ENCODE peak calls at places on chromosomes 6 and 20, in four cellular contexts. One of them, this sample, is unnamed.

GRCh38 chr6:165098165-165098564 is 211.2 kb downstream of the C6orf118 start:
- DNase-seq in heart left ventricle: no peak
- DNase-seq in cardiac muscle cell: peak; percentile 1
- DNase-seq in lower lobe of right lung: no peak
- DNase-seq in this sample: no peak

GRCh38 chr6:3484946-3485345 is 28.1 kb upstream of the SLC22A23 start:
- DNase-seq in heart left ventricle: no peak
- DNase-seq in cardiac muscle cell: no peak
- DNase-seq in lower lobe of right lung: no peak
- DNase-seq in this sample: no peak

GRCh38 chr6:6694368-6694780 is 105.9 kb downstream of the LY86 start:
- DNase-seq in heart left ventricle: no peak
- DNase-seq in cardiac muscle cell: no peak
- DNase-seq in lower lobe of right lung: peak; percentile 58
- DNase-seq in this sample: no peak

GRCh38 chr6:34301408-34301807 is 52.6 kb upstream of the SMIM29 start:
- DNase-seq in heart left ventricle: peak; percentile 89
- DNase-seq in cardiac muscle cell: peak; percentile 96
- DNase-seq in lower lobe of right lung: no peak
- DNase-seq in this sample: peak; percentile 32

GRCh38 chr6:117440558-117441525 is 15.1 kb upstream of the ROS1 start:
- DNase-seq in heart left ventricle: no peak
- DNase-seq in cardiac muscle cell: peak; percentile 76
- DNase-seq in lower lobe of right lung: no peak
- DNase-seq in this sample: no peak

GRCh38 chr6:53615633-53616449 is 49.7 kb downstream of the KLHL31 start:
- DNase-seq in heart left ventricle: no peak
- DNase-seq in cardiac muscle cell: peak; percentile 9
- DNase-seq in lower lobe of right lung: no peak
- DNase-seq in this sample: peak; percentile 73

GRCh38 chr6:34393191-34393967 is 910 bp upstream of the NUDT3 start:
- DNase-seq in heart left ventricle: no peak
- DNase-seq in cardiac muscle cell: no peak
- DNase-seq in lower lobe of right lung: no peak
- DNase-seq in this sample: no peak

GRCh38 chr20:3901028-3901746 is 12.0 kb downstream of the PANK2 start:
- DNase-seq in heart left ventricle: no peak
- DNase-seq in cardiac muscle cell: peak; percentile 45
- DNase-seq in lower lobe of right lung: no peak
- DNase-seq in this sample: no peak

GRCh38 chr6:111971866-111972532 is 81.9 kb upstream of the CCN6 start:
- DNase-seq in heart left ventricle: no peak
- DNase-seq in cardiac muscle cell: no peak
- DNase-seq in lower lobe of right lung: no peak
- DNase-seq in this sample: no peak

GRCh38 chr6:122692175-122692598 is 82.0 kb downstream of the PKIB start:
- DNase-seq in heart left ventricle: no peak
- DNase-seq in cardiac muscle cell: no peak
- DNase-seq in lower lobe of right lung: no peak
- DNase-seq in this sample: no peak

GRCh38 chr20:12198281-12198680 is 280.6 kb downstream of the BTBD3 start:
- DNase-seq in heart left ventricle: no peak
- DNase-seq in cardiac muscle cell: no peak
- DNase-seq in lower lobe of right lung: no peak
- DNase-seq in this sample: no peak

GRCh38 chr6:161153725-161154124 is 120.1 kb downstream of the AGPAT4 start:
- DNase-seq in heart left ventricle: no peak
- DNase-seq in cardiac muscle cell: no peak
- DNase-seq in lower lobe of right lung: no peak
- DNase-seq in this sample: no peak

GRCh38 chr20:45419188-45420091 is 3.5 kb downstream of the PIGT start:
- DNase-seq in heart left ventricle: peak; percentile 86
- DNase-seq in cardiac muscle cell: peak; percentile 94
- DNase-seq in lower lobe of right lung: no peak
- DNase-seq in this sample: no peak

GRCh38 chr6:8301502-8301901 is 133.8 kb downstream of the SLC35B3 start:
- DNase-seq in heart left ventricle: no peak
- DNase-seq in cardiac muscle cell: no peak
- DNase-seq in lower lobe of right lung: no peak
- DNase-seq in this sample: no peak

GRCh38 chr6:105120570-105120969 is 59.2 kb downstream of the POPDC3 start:
- DNase-seq in heart left ventricle: no peak
- DNase-seq in cardiac muscle cell: no peak
- DNase-seq in lower lobe of right lung: no peak
- DNase-seq in this sample: no peak

GRCh38 chr6:139372326-139373153 is 1.9 kb downstream of the CITED2 start:
- DNase-seq in heart left ventricle: no peak
- DNase-seq in cardiac muscle cell: peak; percentile 37
- DNase-seq in lower lobe of right lung: no peak
- DNase-seq in this sample: no peak

GRCh38 chr20:51153867-51154707 is 131.2 kb upstream of the KCNG1 start:
- DNase-seq in heart left ventricle: no peak
- DNase-seq in cardiac muscle cell: no peak
- DNase-seq in lower lobe of right lung: no peak
- DNase-seq in this sample: no peak

GRCh38 chr6:158653577-158654354 is 3.9 kb downstream of the SYTL3 start:
- DNase-seq in heart left ventricle: no peak
- DNase-seq in cardiac muscle cell: peak; percentile 73
- DNase-seq in lower lobe of right lung: peak; percentile 70
- DNase-seq in this sample: no peak

GRCh38 chr20:15642676-15643075 is 930.6 kb downstream of the KIF16B start:
- DNase-seq in heart left ventricle: no peak
- DNase-seq in cardiac muscle cell: no peak
- DNase-seq in lower lobe of right lung: no peak
- DNase-seq in this sample: no peak

GRCh38 chr6:2733736-2734480 is 16.8 kb downstream of the MYLK4 start:
- DNase-seq in heart left ventricle: peak; percentile 84
- DNase-seq in cardiac muscle cell: no peak
- DNase-seq in lower lobe of right lung: no peak
- DNase-seq in this sample: no peak

GRCh38 chr20:3181270-3181669 is 7.9 kb upstream of the LZTS3 start:
- DNase-seq in heart left ventricle: no peak
- DNase-seq in cardiac muscle cell: no peak
- DNase-seq in lower lobe of right lung: no peak
- DNase-seq in this sample: no peak

GRCh38 chr6:15036690-15037245 is 209.1 kb upstream of the JARID2 start:
- DNase-seq in heart left ventricle: peak; percentile 91
- DNase-seq in cardiac muscle cell: no peak
- DNase-seq in lower lobe of right lung: no peak
- DNase-seq in this sample: peak; percentile 89

GRCh38 chr6:13355969-13356368 is 27.6 kb upstream of the TBC1D7 start:
- DNase-seq in heart left ventricle: no peak
- DNase-seq in cardiac muscle cell: no peak
- DNase-seq in lower lobe of right lung: no peak
- DNase-seq in this sample: no peak

GRCh38 chr20:5908981-5909380 is 41.4 kb downstream of the TRMT6 start:
- DNase-seq in heart left ventricle: no peak
- DNase-seq in cardiac muscle cell: peak; percentile 16
- DNase-seq in lower lobe of right lung: no peak
- DNase-seq in this sample: no peak

GRCh38 chr6:158231551-158232444 is 63.6 kb downstream of the GTF2H5 start:
- DNase-seq in heart left ventricle: peak; percentile 78
- DNase-seq in cardiac muscle cell: peak; percentile 76
- DNase-seq in lower lobe of right lung: peak; percentile 79
- DNase-seq in this sample: peak; percentile 91

GRCh38 chr6:133359256-133359655 is 118.1 kb downstream of the EYA4 start:
- DNase-seq in heart left ventricle: no peak
- DNase-seq in cardiac muscle cell: peak; percentile 16
- DNase-seq in lower lobe of right lung: no peak
- DNase-seq in this sample: no peak

GRCh38 chr6:32439139-32439538 is 548 bp upstream of the HLA-DRA start:
- DNase-seq in heart left ventricle: no peak
- DNase-seq in cardiac muscle cell: no peak
- DNase-seq in lower lobe of right lung: no peak
- DNase-seq in this sample: no peak

GRCh38 chr6:32442243-32442667 is 2.6 kb downstream of the HLA-DRA start:
- DNase-seq in heart left ventricle: no peak
- DNase-seq in cardiac muscle cell: no peak
- DNase-seq in lower lobe of right lung: no peak
- DNase-seq in this sample: no peak

GRCh38 chr6:32432050-32432450 is 7.6 kb upstream of the HLA-DRA start:
- DNase-seq in heart left ventricle: no peak
- DNase-seq in cardiac muscle cell: peak; percentile 58
- DNase-seq in lower lobe of right lung: no peak
- DNase-seq in this sample: peak; percentile 55

GRCh38 chr6:32439708-32440214 is at the start of gene HLA-DRA:
- DNase-seq in heart left ventricle: no peak
- DNase-seq in cardiac muscle cell: peak; percentile 58
- DNase-seq in lower lobe of right lung: no peak
- DNase-seq in this sample: peak; percentile 50

DNA sequence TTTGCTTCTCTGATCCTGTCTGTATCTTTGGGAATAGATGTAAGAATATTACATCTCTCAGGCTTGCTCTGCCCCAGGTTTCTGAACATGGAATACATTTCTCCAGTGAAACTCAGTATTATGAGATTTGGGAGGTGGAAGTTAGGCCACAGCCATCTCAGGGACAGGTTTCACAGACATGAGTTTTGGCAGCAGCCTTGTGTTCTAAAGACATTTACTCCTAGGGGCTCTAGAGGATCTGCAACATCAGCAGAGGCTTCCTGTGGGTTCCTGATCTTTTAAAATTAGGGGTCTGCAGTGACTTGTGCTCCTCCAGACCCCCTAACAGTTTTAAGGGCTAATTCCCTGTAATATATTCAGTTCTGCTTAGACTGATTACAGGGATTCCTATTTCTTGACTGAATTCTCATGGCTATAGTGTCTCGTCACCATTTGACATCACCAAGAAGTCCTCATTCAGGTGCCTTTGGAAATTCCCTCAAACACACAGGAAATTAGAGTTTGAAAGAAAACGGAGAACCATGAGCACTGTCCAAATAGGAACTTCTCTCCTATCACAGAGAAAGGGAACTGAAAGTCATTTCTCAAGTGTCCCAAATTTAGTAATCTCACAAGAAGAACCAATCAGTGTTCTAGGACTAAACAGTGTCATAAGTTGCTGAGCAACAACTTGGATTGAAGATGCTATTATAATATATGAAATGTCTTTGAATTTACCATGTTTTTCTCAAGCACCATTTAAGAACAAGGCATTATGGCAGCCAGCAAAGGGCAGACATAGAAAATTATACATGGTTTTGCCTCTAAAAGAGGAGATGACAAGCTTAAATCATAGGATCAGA is 2.5 kb upstream of the HLA-DRA start:
- DNase-seq in heart left ventricle: no peak
- DNase-seq in cardiac muscle cell: peak; percentile 25
- DNase-seq in lower lobe of right lung: no peak
- DNase-seq in this sample: no peak
- H3K27me3 ChIP-seq in heart left ventricle: no peaks in the 10 kb centered on the region
- H3K27me3 ChIP-seq in cardiac muscle cell: no peaks in the 10 kb centered on the region
- H3K27me3 ChIP-seq in lower lobe of right lung: no peaks in the 10 kb centered on the region
- H3K27me3 ChIP-seq in this sample: no peaks in the 10 kb centered on the region

GRCh38 chr6:168162366-168162765 is 83.4 kb upstream of the FRMD1 start:
- DNase-seq in heart left ventricle: no peak
- DNase-seq in cardiac muscle cell: no peak
- DNase-seq in lower lobe of right lung: no peak
- DNase-seq in this sample: no peak

GRCh38 chr6:168160506-168161370 is 81.7 kb upstream of the FRMD1 start:
- DNase-seq in heart left ventricle: no peak
- DNase-seq in cardiac muscle cell: no peak
- DNase-seq in lower lobe of right lung: no peak
- DNase-seq in this sample: no peak

GRCh38 chr6:168163096-168163731 is 84.2 kb upstream of the FRMD1 start:
- DNase-seq in heart left ventricle: no peak
- DNase-seq in cardiac muscle cell: peak; percentile 58
- DNase-seq in lower lobe of right lung: no peak
- DNase-seq in this sample: peak; percentile 54

GRCh38 chr6:168159503-168159902 is 80.5 kb upstream of the FRMD1 start:
- DNase-seq in heart left ventricle: no peak
- DNase-seq in cardiac muscle cell: no peak
- DNase-seq in lower lobe of right lung: no peak
- DNase-seq in this sample: no peak

GRCh38 chr6:168161371-168161750 is 82.3 kb upstream of the FRMD1 start:
- DNase-seq in heart left ventricle: no peak
- DNase-seq in cardiac muscle cell: no peak
- DNase-seq in lower lobe of right lung: no peak
- DNase-seq in this sample: no peak
- H3K27me3 ChIP-seq in heart left ventricle: peaks cover 5% of the 10 kb centered on the region
- H3K27me3 ChIP-seq in cardiac muscle cell: no peaks in the 10 kb centered on the region
- H3K27me3 ChIP-seq in lower lobe of right lung: peaks cover 5% of the 10 kb centered on the region
- H3K27me3 ChIP-seq in this sample: no peaks in the 10 kb centered on the region

DNA sequence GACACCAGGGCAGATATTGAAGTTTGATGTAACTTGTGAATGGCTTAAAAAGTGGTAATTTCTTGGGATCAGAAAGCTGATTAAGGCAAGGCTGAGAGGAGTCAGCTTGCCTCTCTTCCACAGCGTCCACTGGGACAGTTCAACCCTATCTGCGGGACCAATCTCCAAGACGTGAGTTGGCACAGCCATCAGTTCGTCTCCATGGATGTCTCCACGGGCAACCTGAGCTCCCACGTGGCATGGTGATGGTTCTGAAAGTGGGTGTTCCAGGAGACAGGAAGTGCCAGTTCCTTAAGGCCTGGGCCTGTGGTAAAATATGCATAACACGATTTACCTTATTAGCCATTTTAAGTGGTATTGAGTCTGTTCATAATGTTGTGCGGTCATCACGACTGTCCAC is 67.9 kb upstream of the BHLHE23 start:
- DNase-seq in heart left ventricle: no peak
- DNase-seq in cardiac muscle cell: no peak
- DNase-seq in lower lobe of right lung: no peak
- DNase-seq in this sample: no peak
- H3K27me3 ChIP-seq in heart left ventricle: peaks cover 30% of the 10 kb centered on the region
- H3K27me3 ChIP-seq in cardiac muscle cell: peaks cover 48% of the 10 kb centered on the region
- H3K27me3 ChIP-seq in lower lobe of right lung: peaks cover 48% of the 10 kb centered on the region
- H3K27me3 ChIP-seq in this sample: peaks cover 37% of the 10 kb centered on the region

GRCh38 chr20:37903317-37904007 is 535 bp downstream of the VSTM2L start:
- DNase-seq in heart left ventricle: no peak
- DNase-seq in cardiac muscle cell: no peak
- DNase-seq in lower lobe of right lung: no peak
- DNase-seq in this sample: no peak

GRCh38 chr20:37905969-37906613 is 3.2 kb downstream of the VSTM2L start:
- DNase-seq in heart left ventricle: no peak
- DNase-seq in cardiac muscle cell: no peak
- DNase-seq in lower lobe of right lung: no peak
- DNase-seq in this sample: no peak

GRCh38 chr20:37904008-37904675 is 1.2 kb downstream of the VSTM2L start:
- DNase-seq in heart left ventricle: no peak
- DNase-seq in cardiac muscle cell: no peak
- DNase-seq in lower lobe of right lung: no peak
- DNase-seq in this sample: no peak

GRCh38 chr20:37902504-37903313 is at the start of gene VSTM2L:
- DNase-seq in heart left ventricle: no peak
- DNase-seq in cardiac muscle cell: peak; percentile 75
- DNase-seq in lower lobe of right lung: no peak
- DNase-seq in this sample: peak; percentile 65

GRCh38 chr20:37904845-37905244 is 1.9 kb downstream of the VSTM2L start:
- DNase-seq in heart left ventricle: no peak
- DNase-seq in cardiac muscle cell: no peak
- DNase-seq in lower lobe of right lung: no peak
- DNase-seq in this sample: no peak
- H3K27me3 ChIP-seq in heart left ventricle: peaks cover 30% of the 10 kb centered on the region
- H3K27me3 ChIP-seq in cardiac muscle cell: no peaks in the 10 kb centered on the region
- H3K27me3 ChIP-seq in lower lobe of right lung: peaks cover 41% of the 10 kb centered on the region
- H3K27me3 ChIP-seq in this sample: peaks cover 58% of the 10 kb centered on the region

This sample was measured in hepatocyte.